ENCODE peak calls at places on chromosome 4, in six cellular contexts. E is activated CD4-positive, alpha-beta T cell treated with anti-CD3 and anti-CD28 coated beads for 48 hours; G is SK-N-DZ; H is stimulated activated naive CD8-positive, alpha-beta T cell treated with anti-CD3 and anti-CD28 coated beads, Interleukin-15, amount 100 ng/mL, for 72 hours; O is nucleus accumbens; S is NAMALWA. I is an unnamed sample.

GRCh38 chr4:73648478-73648877 is 28.2 kb upstream of the RASSF6 start:
- DNase-seq in G (no peak), O (no peak), H (no peak), S (no peak), E (no peak), I (no peak)

GRCh38 chr4:66572949-66573348 is 902.7 kb upstream of the EPHA5 start:
- DNase-seq in E (no peak), S (no peak), O (no peak), G (no peak), H (no peak), I (no peak)

GRCh38 chr4:8210631-8211030 is 11.5 kb downstream of the SH3TC1 start:
- DNase-seq in E (no peak), G (no peak), O (no peak), S (no peak), H (no peak), I (no peak)

GRCh38 chr4:106522839-106523238 is 154.3 kb upstream of the GIMD1 start:
- DNase-seq in E (no peak), O (no peak), S (peak; percentile 16), H (no peak), G (peak; percentile 1), I (no peak)

GRCh38 chr4:23006756-23007155 is 314.0 kb downstream of the GBA3 start:
- DNase-seq in S (no peak), E (no peak), O (no peak), H (no peak), G (no peak), I (no peak)

GRCh38 chr4:6493668-6494304 is 21.4 kb upstream of the PPP2R2C start:
- DNase-seq in O (peak; percentile 39), E (no peak), G (no peak), H (no peak), S (no peak), I (no peak)

GRCh38 chr4:153223418-153223792 is 19.2 kb downstream of the TRIM2 start:
- DNase-seq in O (no peak), S (no peak), H (no peak), G (peak; percentile 8), E (no peak), I (no peak)

GRCh38 chr4:8165374-8165896 is 6.8 kb upstream of the ABLIM2 start:
- DNase-seq in G (no peak), O (no peak), E (no peak), H (no peak), S (no peak), I (no peak)

GRCh38 chr4:7772708-7773385 is 166.8 kb downstream of the AFAP1 start:
- DNase-seq in H (no peak), E (no peak), G (no peak), O (no peak), S (no peak), I (no peak)

GRCh38 chr4:17762705-17763104 is 18.7 kb downstream of the FAM184B start:
- DNase-seq in H (no peak), G (no peak), O (no peak), E (no peak), S (peak; percentile 21), I (peak; percentile 43)

GRCh38 chr4:159048166-159048886 is 54.6 kb upstream of the RAPGEF2 start:
- DNase-seq in G (peak; percentile 62), H (no peak), O (peak; percentile 7), E (no peak), S (no peak), I (no peak)

GRCh38 chr4:109410776-109411175 is 22.8 kb upstream of the SEC24B start:
- DNase-seq in S (no peak), G (no peak), O (no peak), H (no peak), E (no peak), I (no peak)

GRCh38 chr4:100420571-100420970 is 97.3 kb downstream of the EMCN start:
- DNase-seq in S (no peak), O (no peak), E (no peak), H (no peak), G (no peak), I (no peak)

GRCh38 chr4:20992002-20992401 is 291.7 kb downstream of the PACRGL start:
- DNase-seq in S (no peak), E (no peak), G (no peak), H (no peak), O (no peak), I (no peak)

GRCh38 chr4:172851534-172851933 is 317.1 kb upstream of the GALNT7 start:
- DNase-seq in S (no peak), G (no peak), H (no peak), O (no peak), E (no peak), I (no peak)

GRCh38 chr4:159010563-159011260 is 92.2 kb upstream of the RAPGEF2 start:
- DNase-seq in H (no peak), S (no peak), E (no peak), G (no peak), O (peak; percentile 14), I (no peak)

GRCh38 chr4:140257461-140258305 is 103.7 kb upstream of the MAML3 start:
- DNase-seq in S (no peak), E (no peak), G (no peak), O (no peak), H (no peak), I (no peak)

GRCh38 chr4:108159845-108160244 is 8.9 kb downstream of the LEF1 start:
- DNase-seq in S (peak; percentile 33), E (no peak), G (no peak), H (no peak), O (no peak), I (no peak)

GRCh38 chr4:183995489-183996049 is 90.5 kb downstream of the STOX2 start:
- DNase-seq in S (no peak), H (no peak), E (no peak), O (no peak), G (no peak), I (no peak)

GRCh38 chr4:86717651-86718050 is 123.5 kb downstream of the PTPN13 start:
- DNase-seq in O (no peak), H (no peak), S (no peak), G (no peak), E (no peak), I (no peak)

GRCh38 chr4:179292443-179292842 is 1850.2 kb upstream of the AGA start:
- DNase-seq in O (no peak), H (no peak), G (no peak), E (no peak), S (no peak), I (no peak)

GRCh38 chr4:142581891-142582290 is 264.2 kb downstream of the INPP4B start:
- DNase-seq in E (no peak), G (no peak), O (no peak), H (no peak), S (no peak), I (no peak)

GRCh38 chr4:123896446-123897071 is 500.0 kb downstream of the SPRY1 start:
- DNase-seq in G (no peak), S (no peak), H (no peak), O (no peak), E (no peak), I (no peak)

I was measured in GM12865.